ENCODE peak calls at places on chromosomes 1 and 21, in eight cellular contexts. V is kidney, D is thoracic aorta, J is psoas muscle, Z is IMR-90, Q is heart right ventricle, T is mucosa of descending colon, U is heart left ventricle. F is an unnamed sample.

GRCh38 chr1:233565313-233565712 is 48.6 kb upstream of the KCNK1 start:
- DNase-seq in J (no peak), V (no peak), U (no peak), T (no peak), Z (no peak), Q (no peak), D (no peak), F (no peak)

GRCh38 chr1:116273042-116273783 is 99.8 kb upstream of the ATP1A1 start:
- DNase-seq in Z (no peak), V (no peak), J (peak; percentile 84), T (no peak), U (no peak), Q (peak; percentile 53), D (no peak), F (no peak)

GRCh38 chr1:154115180-154115579 is 39.7 kb downstream of the NUP210L start:
- DNase-seq in J (no peak), Q (no peak), T (peak; percentile 4), D (no peak), Z (no peak), V (no peak), U (no peak), F (no peak)

GRCh38 chr1:198669023-198669698 is 30.3 kb downstream of the PTPRC start:
- DNase-seq in D (no peak), Q (no peak), U (no peak), T (no peak), J (no peak), Z (peak; percentile 95), V (no peak), F (peak; percentile 35)

GRCh38 chr1:87151500-87152421 is 176.9 kb upstream of the LMO4 start:
- DNase-seq in Z (peak; percentile 58), D (no peak), Q (peak; percentile 80), J (peak; percentile 84), T (peak; percentile 59), V (peak; percentile 92), U (peak; percentile 86), F (no peak)

GRCh38 chr1:107479865-107480264 is 339.0 kb downstream of the NTNG1 start:
- DNase-seq in J (no peak), D (no peak), Z (no peak), Q (no peak), T (no peak), V (no peak), U (no peak), F (no peak)

GRCh38 chr1:25628741-25629421 is 12.3 kb downstream of the MAN1C1 start:
- DNase-seq in U (no peak), J (no peak), Z (no peak), Q (no peak), D (no peak), V (no peak), T (no peak), F (no peak)

GRCh38 chr1:35539073-35539823 is 18.0 kb downstream of the KIAA0319L start:
- DNase-seq in T (no peak), D (no peak), V (no peak), J (no peak), Q (no peak), Z (no peak), U (no peak), F (no peak)

GRCh38 chr1:198151688-198152087 is 5.1 kb upstream of the NEK7 start:
- DNase-seq in Z (peak; percentile 61), D (no peak), J (no peak), U (no peak), V (no peak), T (no peak), Q (no peak), F (no peak)

GRCh38 chr1:9181176-9181906 is 52.4 kb upstream of the GPR157 start:
- DNase-seq in Q (peak; percentile 82), V (peak; percentile 86), T (peak; percentile 80), U (peak; percentile 89), J (peak; percentile 86), D (no peak), Z (peak; percentile 49), F (peak; percentile 73)

GRCh38 chr1:161382214-161383019 is 14.7 kb upstream of the CFAP126 start:
- DNase-seq in V (no peak), T (no peak), Q (no peak), U (no peak), Z (peak; percentile 81), J (no peak), D (no peak), F (no peak)

GRCh38 chr1:182784556-182785171 is 4.9 kb upstream of the NPL start:
- DNase-seq in Q (no peak), J (no peak), D (no peak), V (no peak), T (peak; percentile 70), U (no peak), Z (peak; percentile 50), F (no peak)

GRCh38 chr21:7957713-7958064 is 2563.7 kb upstream of the TPTE start:
- DNase-seq in U (no peak), J (no peak), D (no peak), T (no peak), V (no peak), Z (no peak), Q (no peak), F (no peak)

GRCh38 chr21:7952648-7953047 is 2568.7 kb upstream of the TPTE start:
- DNase-seq in D (no peak), Q (no peak), J (no peak), Z (no peak), V (no peak), U (no peak), T (no peak), F (no peak)

GRCh38 chr21:7953058-7953457 is 2568.3 kb upstream of the TPTE start:
- DNase-seq in J (no peak), D (no peak), V (no peak), Z (no peak), U (no peak), T (no peak), Q (no peak), F (no peak)

GRCh38 chr21:7947422-7947821 is 2574.0 kb upstream of the TPTE start:
- DNase-seq in V (no peak), T (no peak), Z (no peak), U (no peak), J (no peak), D (no peak), Q (no peak), F (no peak)

DNA sequence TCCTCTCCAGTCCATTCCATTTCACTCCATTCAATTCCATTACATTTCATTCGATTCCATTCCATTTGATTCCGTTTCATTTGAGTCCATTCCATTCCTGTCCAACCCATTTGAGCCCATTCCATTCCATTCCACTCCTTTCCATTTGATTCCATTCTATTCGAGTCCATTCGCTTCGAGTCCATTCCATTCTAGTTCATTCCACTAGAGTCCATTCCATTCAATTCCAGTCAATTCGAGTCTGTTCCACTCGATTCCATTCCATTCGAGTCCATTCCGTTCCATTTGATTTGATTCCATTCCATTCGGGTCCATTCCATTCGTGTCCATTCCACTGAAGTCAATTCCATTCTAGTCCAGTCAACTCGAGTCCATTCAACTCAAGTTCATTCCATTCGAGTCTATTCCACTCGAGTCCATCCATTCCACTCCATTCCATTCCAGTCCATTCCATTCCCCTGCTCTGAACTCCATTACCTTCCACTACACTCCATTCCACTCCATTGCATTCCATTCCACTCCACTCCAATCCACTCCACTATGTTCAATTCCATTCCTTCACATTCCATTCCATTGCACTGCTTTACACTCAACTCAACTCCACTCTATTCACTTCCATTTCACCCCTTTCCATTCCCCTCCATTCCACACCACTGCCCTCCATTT is 2569.4 kb upstream of the TPTE start:
- DNase-seq in V (no peak), T (no peak), Z (no peak), Q (no peak), D (no peak), J (no peak), U (no peak), F (no peak)
- H3K9me3 ChIP-seq in V (peaks cover 72% of the 10 kb centered on the region), T (peaks cover 99% of the 10 kb centered on the region), Z (peaks cover 76% of the 10 kb centered on the region), Q (no peaks in the 10 kb centered on the region), D (peaks cover 64% of the 10 kb centered on the region), J (peaks cover 82% of the 10 kb centered on the region), U (peaks cover 99% of the 10 kb centered on the region), F (peaks cover 65% of the 10 kb centered on the region)

GRCh38 chr1:246978785-246979184 is 29.1 kb downstream of the ZNF695 start:
- DNase-seq in U (no peak), J (no peak), T (no peak), Z (no peak), V (no peak), Q (no peak), D (no peak), F (no peak)
- H3K9me3 ChIP-seq in U (peaks cover 60% of the 10 kb centered on the region), J (no peaks in the 10 kb centered on the region), T (peaks cover 63% of the 10 kb centered on the region), Z (peaks cover 30% of the 10 kb centered on the region), V (no peaks in the 10 kb centered on the region), Q (peaks cover 78% of the 10 kb centered on the region), D (peaks cover 27% of the 10 kb centered on the region), F (no peaks in the 10 kb centered on the region)

DNA sequence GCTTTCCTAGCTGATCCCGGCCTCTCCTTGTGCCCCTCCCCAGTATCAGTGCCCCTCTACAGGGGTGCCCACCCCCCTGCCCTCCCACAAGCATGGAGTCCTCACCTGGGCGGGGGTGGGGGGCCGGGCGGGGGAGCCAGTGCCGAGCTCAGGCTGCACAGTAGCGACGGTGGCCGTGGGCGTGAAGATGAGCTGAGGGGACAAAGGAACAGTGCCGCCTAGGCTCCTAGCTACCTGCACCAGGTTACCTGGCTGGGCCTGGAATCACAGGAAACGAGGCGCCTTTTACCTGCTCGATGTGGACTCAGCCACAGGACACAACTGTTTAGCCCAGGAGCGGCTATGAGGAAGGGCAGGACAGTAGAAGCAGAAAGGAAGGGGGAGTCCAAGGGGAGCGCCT is 47.5 kb upstream of the A3GALT2 start:
- DNase-seq in T (no peak), J (no peak), V (no peak), D (no peak), Q (no peak), Z (no peak), U (no peak), F (no peak)
- H3K9me3 ChIP-seq in T (no peaks in the 10 kb centered on the region), J (no peaks in the 10 kb centered on the region), V (no peaks in the 10 kb centered on the region), D (no peaks in the 10 kb centered on the region), Q (no peaks in the 10 kb centered on the region), Z (no peaks in the 10 kb centered on the region), U (no peaks in the 10 kb centered on the region), F (no peaks in the 10 kb centered on the region)

GRCh38 chr1:222694927-222695326 is 17.4 kb downstream of the AIDA start:
- DNase-seq in Z (no peak), Q (no peak), U (no peak), J (no peak), V (no peak), D (no peak), T (no peak), F (no peak)

GRCh38 chr1:222697858-222698257 is 14.4 kb downstream of the AIDA start:
- DNase-seq in D (no peak), J (no peak), Z (peak; percentile 56), Q (no peak), T (no peak), U (no peak), V (no peak), F (no peak)

GRCh38 chr1:222702210-222702609 is 10.1 kb downstream of the AIDA start:
- DNase-seq in Z (no peak), U (no peak), Q (no peak), J (no peak), D (no peak), T (no peak), V (no peak), F (no peak)

GRCh38 chr1:222696741-222697140 is 15.6 kb downstream of the AIDA start:
- DNase-seq in T (no peak), V (no peak), Z (no peak), Q (no peak), J (no peak), D (no peak), U (no peak), F (no peak)

DNA sequence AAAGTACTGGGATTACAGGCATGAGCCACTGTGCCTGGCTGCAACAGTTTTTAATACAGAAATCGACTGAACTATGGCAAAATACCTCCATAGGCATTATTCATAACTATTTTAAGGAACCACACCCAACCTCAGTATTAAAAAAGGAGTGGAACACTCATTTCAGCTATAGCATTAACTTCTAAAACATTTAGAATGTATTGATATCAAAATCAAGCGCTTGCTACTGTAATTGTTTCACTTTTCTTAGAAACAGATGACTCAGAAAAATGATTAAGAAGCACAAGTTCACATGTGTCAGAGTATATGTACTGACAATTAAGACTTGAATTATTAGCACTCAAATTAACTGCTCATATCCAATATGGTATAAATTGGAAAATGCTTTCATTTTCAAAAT is 15.1 kb downstream of the AIDA start:
- DNase-seq in J (no peak), D (no peak), V (no peak), T (no peak), Q (no peak), U (no peak), Z (no peak), F (no peak)
- H3K9me3 ChIP-seq in J (no peaks in the 10 kb centered on the region), D (no peaks in the 10 kb centered on the region), V (no peaks in the 10 kb centered on the region), T (no peaks in the 10 kb centered on the region), Q (no peaks in the 10 kb centered on the region), U (no peaks in the 10 kb centered on the region), Z (no peaks in the 10 kb centered on the region), F (no peaks in the 10 kb centered on the region)